ENCODE peak calls at places on chromosomes 16 and 17, in seven cellular contexts. E, G, V, M, O, K and H are unnamed samples. For H3K4me1, the result is how much of the 10 kb centered on the place peaks cover.

GRCh38 chr17:67994827-67995567 is 1.3 kb downstream of the C17orf58 start:
- DNase-seq in E (peak), G (no peak), V (no peak), M (peak), O (peak), K (peak), H (no peak)

GRCh38 chr17:81309140-81309858 is 14.2 kb upstream of the SLC38A10 start:
- DNase-seq in E (peak), G (peak), V (peak), M (peak), O (peak), K (peak), H (peak)

GRCh38 chr16:50538411-50539052 is 9.7 kb upstream of the NKD1 start:
- DNase-seq in E (no peak), G (no peak), V (peak), M (no peak), O (no peak), K (no peak), H (no peak)

GRCh38 chr17:64020068-64020766 is at the start of gene ICAM2:
- DNase-seq in E (peak), G (peak), V (no peak), M (peak), O (peak), K (no peak), H (no peak)

GRCh38 chr17:2990396-2990795 is 73.0 kb downstream of the OR1D5 start:
- DNase-seq in E (no peak), G (no peak), V (no peak), M (no peak), O (no peak), K (no peak), H (peak)

GRCh38 chr16:61892531-61892930 is 143.7 kb downstream of the CDH8 start:
- DNase-seq in E (no peak), G (no peak), V (no peak), M (no peak), O (no peak), K (no peak), H (no peak)

GRCh38 chr16:30571444-30572322 is at the start of gene ZNF688:
- DNase-seq in E (peak), G (peak), V (peak), M (peak), O (peak), K (peak), H (peak)

GRCh38 chr17:77489898-77490265 is 349.1 kb downstream of the SEC14L1 start:
- DNase-seq in E (no peak), G (no peak), V (no peak), M (no peak), O (peak), K (no peak), H (peak)

GRCh38 chr17:46733837-46734516 is 84.5 kb downstream of the WNT3 start:
- DNase-seq in E (no peak), G (no peak), V (no peak), M (no peak), O (no peak), K (no peak), H (no peak)

GRCh38 chr17:81029859-81030258 is 5.1 kb upstream of the BAIAP2 start:
- DNase-seq in E (no peak), G (no peak), V (no peak), M (no peak), O (no peak), K (no peak), H (no peak)

GRCh38 chr17:30332057-30332542 is 1.8 kb downstream of the TMIGD1 start:
- DNase-seq in E (no peak), G (no peak), V (no peak), M (peak), O (no peak), K (peak), H (no peak)

GRCh38 chr17:82930043-82930923 is 90.5 kb upstream of the ZNF750 start:
- DNase-seq in E (no peak), G (no peak), V (no peak), M (no peak), O (peak), K (no peak), H (no peak)

GRCh38 chr17:5539286-5539685 is 45.0 kb downstream of the NLRP1 start:
- DNase-seq in E (no peak), G (no peak), V (no peak), M (no peak), O (no peak), K (no peak), H (peak)

GRCh38 chr17:63095879-63096278 is 129.8 kb downstream of the TANC2 start:
- DNase-seq in E (no peak), G (no peak), V (no peak), M (no peak), O (no peak), K (no peak), H (no peak)

GRCh38 chr16:56181401-56181800 is 9.9 kb upstream of the GNAO1 start:
- DNase-seq in E (no peak), G (no peak), V (no peak), M (no peak), O (no peak), K (no peak), H (no peak)

GRCh38 chr17:41394254-41395016 is 3.0 kb downstream of the KRT31 start:
- DNase-seq in E (no peak), G (no peak), V (no peak), M (no peak), O (no peak), K (no peak), H (no peak)

GRCh38 chr16:26532456-26532855 is 534.3 kb upstream of the C16orf82 start:
- DNase-seq in E (no peak), G (no peak), V (no peak), M (no peak), O (no peak), K (no peak), H (no peak)

GRCh38 chr17:49698005-49698404 is 9.8 kb downstream of the SLC35B1 start:
- DNase-seq in E (no peak), G (no peak), V (no peak), M (no peak), O (no peak), K (no peak), H (no peak)

GRCh38 chr17:14791221-14791620 is 473.9 kb downstream of the PMP22 start:
- DNase-seq in E (no peak), G (no peak), V (no peak), M (no peak), O (no peak), K (no peak), H (no peak)

GRCh38 chr16:67814567-67814966 is 7.9 kb downstream of the TSNAXIP1 start:
- DNase-seq in E (no peak), G (no peak), V (no peak), M (peak), O (no peak), K (no peak), H (no peak)

GRCh38 chr17:1323336-1323735 is 43.9 kb downstream of the TRARG1 start:
- DNase-seq in E (no peak), G (peak), V (no peak), M (no peak), O (no peak), K (no peak), H (no peak)

GRCh38 chr16:74574146-74574545 is 32.8 kb downstream of the GLG1 start:
- DNase-seq in E (no peak), G (no peak), V (no peak), M (no peak), O (no peak), K (no peak), H (no peak)

GRCh38 chr17:71176315-71176714 is 944.5 kb upstream of the SOX9 start:
- DNase-seq in E (no peak), G (no peak), V (no peak), M (no peak), O (no peak), K (no peak), H (no peak)

GRCh38 chr16:60120586-60120985 is 1386.5 kb upstream of the GOT2 start:
- DNase-seq in E (no peak), G (no peak), V (no peak), M (no peak), O (no peak), K (no peak), H (no peak)

GRCh38 chr16:3012246-3012645 is 477 bp upstream of the CLDN9 start:
- DNase-seq in E (no peak), G (peak), V (peak), M (no peak), O (no peak), K (no peak), H (no peak)

GRCh38 chr17:15884731-15885130 is 60.2 kb upstream of the ADORA2B start:
- DNase-seq in E (no peak), G (no peak), V (no peak), M (no peak), O (no peak), K (no peak), H (no peak)

GRCh38 chr17:5780476-5780875 is 196.2 kb upstream of the NLRP1 start:
- DNase-seq in E (no peak), G (no peak), V (no peak), M (no peak), O (no peak), K (no peak), H (no peak)

GRCh38 chr17:67474081-67474661 is 97.1 kb downstream of the PITPNC1 start:
- DNase-seq in E (no peak), G (peak), V (no peak), M (no peak), O (peak), K (no peak), H (no peak)

GRCh38 chr17:69057280-69057679 is 3.4 kb downstream of the ABCA9 start:
- DNase-seq in E (no peak), G (no peak), V (no peak), M (peak), O (no peak), K (no peak), H (no peak)
- H3K4me3 ChIP-seq in E (no peak), G (no peak), V (no peak), M (no peak), O (no peak), K (no peak), H (no peak)

GRCh38 chr17:21213491-21214014 is 408 bp downstream of the TMEM11 start:
- DNase-seq in E (no peak), G (peak), V (no peak), M (peak), O (no peak), K (no peak), H (peak)

GRCh38 chr17:21214015-21214776 is at the start of gene TMEM11:
- DNase-seq in E (peak), G (peak), V (peak), M (peak), O (peak), K (peak), H (peak)

GRCh38 chr17:21215935-21216334 is 2.0 kb upstream of the TMEM11 start:
- DNase-seq in E (no peak), G (no peak), V (peak), M (no peak), O (no peak), K (no peak), H (no peak)

GRCh38 chr17:21213005-21213404 is 956 bp downstream of the TMEM11 start:
- DNase-seq in E (no peak), G (no peak), V (no peak), M (no peak), O (no peak), K (no peak), H (no peak)

DNA sequence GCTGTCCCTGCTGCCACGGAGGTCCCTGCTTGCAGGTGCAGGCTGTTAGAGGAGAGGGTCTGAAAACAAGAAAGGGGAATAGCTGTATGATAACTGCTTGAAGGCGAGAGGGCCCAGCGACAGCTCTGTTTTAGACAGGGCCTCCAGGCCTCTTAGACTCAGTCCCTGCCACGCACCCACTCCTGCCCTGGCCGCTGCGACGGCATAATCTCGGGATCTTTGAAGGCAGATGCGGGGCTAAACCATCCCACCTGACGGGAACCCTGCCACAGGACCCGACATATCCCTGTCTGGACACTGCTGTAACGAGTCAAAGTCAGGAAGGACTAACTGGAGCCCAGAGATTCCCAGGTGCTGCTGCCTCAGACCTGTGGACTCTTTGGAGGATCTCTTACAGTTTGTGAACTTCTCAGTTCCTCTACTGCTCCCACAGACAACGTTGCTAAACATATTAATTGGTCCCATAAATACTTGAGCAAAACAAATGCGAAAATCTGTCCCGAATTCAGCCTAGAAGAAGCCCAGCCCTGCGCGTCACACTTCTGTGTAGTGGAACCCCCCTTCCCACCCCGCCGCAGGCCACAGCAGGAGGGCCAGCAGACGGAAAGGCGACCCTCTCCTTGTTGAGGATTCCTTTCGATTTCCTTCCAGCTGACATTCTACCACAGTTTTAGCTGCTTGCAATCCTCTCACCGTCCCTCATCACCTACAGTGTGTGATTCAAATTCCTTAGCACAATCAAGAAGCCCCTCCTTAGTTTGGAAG is 998 bp upstream of the TMEM11 start:
- DNase-seq in E (no peak), G (peak), V (peak), M (no peak), O (peak), K (no peak), H (no peak)
- H3K4me1 ChIP-seq in E (under half), G (under half), V (under half), M (under half), O (under half), K (under half), H (under half)

DNA sequence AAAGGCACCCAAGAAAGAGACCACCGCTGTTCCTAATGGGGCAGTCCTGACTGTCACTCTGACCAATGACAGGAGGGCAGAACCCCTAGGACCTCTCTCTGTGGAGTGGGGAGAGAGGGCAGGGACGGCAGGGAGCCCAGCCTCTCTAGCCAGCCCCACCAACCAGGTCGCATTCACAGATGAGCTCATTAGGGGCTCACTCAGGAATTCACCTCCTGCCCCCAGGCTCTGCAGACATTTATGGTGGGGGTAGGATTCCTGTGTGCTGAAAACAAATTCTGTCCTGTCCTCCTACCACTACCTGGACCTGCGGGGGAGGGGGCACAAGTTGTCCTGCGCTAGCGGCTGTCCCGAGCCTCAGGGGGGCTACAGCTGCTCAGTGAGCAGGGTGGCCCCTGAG is 27.7 kb upstream of the GPRC5C start:
- DNase-seq in E (no peak), G (peak), V (no peak), M (no peak), O (no peak), K (no peak), H (no peak)
- H3K27ac ChIP-seq in E (no peak), G (peak), V (no peak), M (no peak), O (no peak), K (no peak), H (no peak)

DNA sequence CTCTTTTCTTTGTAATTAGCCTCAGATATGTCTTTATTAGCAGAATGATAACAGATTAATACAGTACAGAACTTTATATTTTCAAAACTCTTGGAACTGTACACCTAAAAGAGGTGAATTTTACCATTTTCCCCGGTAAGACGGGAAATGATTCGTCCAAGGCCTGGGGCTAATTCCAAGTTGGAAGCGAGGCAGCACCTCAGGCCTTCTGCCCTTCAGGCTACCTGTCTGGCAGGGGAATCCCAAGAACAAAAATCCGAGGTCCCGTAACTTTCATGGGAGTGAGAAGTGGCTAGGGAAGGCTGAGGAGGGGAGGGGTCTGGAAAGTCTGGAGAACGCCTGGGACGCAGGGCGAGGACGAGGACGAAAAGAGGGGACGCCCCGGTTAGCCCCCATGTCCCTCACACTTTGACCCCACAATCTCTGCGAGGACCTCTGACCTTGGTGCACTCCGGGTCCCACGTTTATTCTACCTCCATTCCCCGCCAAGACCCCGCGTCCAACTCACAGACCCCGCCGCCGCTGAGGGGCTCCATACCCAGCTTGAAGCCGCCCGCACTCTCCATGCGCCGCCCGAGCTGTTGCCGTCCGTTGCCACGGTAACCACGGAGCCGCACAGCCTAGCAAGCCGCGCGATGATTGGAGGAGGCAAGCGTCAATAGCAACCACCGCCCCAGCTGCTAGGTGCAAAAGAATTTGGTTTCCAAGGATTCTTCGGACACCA is at the start of gene HYDIN:
- DNase-seq in E (peak), G (peak), V (peak), M (no peak), O (no peak), K (peak), H (no peak)
- H3K4me3 ChIP-seq in E (no peak), G (peak), V (peak), M (no peak), O (no peak), K (peak), H (no peak)

DNA sequence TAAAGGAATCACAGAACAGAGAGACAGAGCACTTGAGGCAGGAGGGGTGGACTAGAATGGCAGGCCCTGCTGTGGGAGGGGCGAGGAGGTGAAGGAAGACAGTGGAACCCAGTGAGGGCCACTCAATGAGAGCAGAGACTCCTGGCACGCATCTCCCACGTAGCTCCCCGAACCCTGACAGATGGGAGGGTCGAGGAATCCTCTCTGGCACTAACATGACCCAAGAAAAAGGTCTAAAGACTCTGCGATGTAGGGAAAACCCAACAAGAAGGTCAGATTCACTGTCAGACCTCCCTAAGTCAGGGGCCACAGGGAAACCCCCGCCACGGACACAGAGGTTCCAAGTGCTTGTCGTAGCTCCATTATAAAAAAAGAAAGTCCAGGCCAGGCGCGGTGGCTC is 15.0 kb downstream of the ZDHHC7 start:
- DNase-seq in E (no peak), G (no peak), V (no peak), M (no peak), O (no peak), K (no peak), H (peak)
- H3K4me1 ChIP-seq in E (half or more), G (under half), V (half or more), M (under half), O (under half), K (half or more), H (under half)

GRCh38 chr17:75138519-75138918 is 7.0 kb upstream of the NT5C start:
- DNase-seq in E (no peak), G (no peak), V (no peak), M (no peak), O (no peak), K (no peak), H (no peak)

GRCh38 chr17:75147878-75148546 is 6.3 kb downstream of the JPT1 start:
- DNase-seq in E (no peak), G (no peak), V (no peak), M (peak), O (no peak), K (no peak), H (no peak)

GRCh38 chr17:75146597-75146996 is 7.7 kb downstream of the JPT1 start:
- DNase-seq in E (no peak), G (no peak), V (no peak), M (no peak), O (no peak), K (no peak), H (no peak)

GRCh38 chr17:75144816-75145511 is 9.3 kb downstream of the JPT1 start:
- DNase-seq in E (no peak), G (no peak), V (no peak), M (no peak), O (no peak), K (no peak), H (no peak)

DNA sequence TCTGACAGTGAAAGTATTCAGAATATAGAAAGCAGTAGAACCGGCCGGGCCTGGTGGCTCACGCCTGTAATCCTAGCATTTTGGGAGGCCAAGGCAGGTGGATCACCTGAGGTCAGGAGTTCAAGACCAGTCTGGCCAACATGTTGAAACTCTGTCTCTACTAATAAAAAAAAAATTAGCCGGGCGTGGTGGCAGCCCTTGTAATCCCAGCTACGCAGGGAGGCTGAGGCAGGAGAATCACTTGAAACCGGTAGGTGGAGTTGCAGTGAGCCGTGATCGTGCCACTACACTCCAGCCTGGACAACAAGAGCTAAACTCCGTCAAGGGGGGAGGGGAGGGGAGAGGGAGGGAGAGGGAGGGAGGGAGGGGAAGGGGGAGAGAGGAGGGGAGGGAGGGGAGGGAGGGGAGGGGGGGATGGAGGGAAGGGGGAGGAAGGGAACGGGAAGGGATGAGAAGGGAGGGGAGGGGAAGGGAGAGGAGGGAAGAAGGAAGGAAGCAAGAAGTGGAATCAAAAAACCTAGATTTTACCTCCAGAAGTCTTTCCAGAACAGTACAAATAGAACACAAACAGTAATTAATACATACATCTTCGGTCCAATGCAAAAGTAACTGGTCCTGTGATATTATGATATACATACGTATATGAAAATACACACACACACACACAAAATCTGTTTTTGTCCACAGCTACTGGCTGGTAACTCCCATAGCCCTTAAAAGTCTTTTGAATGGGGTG is 10.9 kb upstream of the NT5C start:
- DNase-seq in E (no peak), G (peak), V (no peak), M (no peak), O (no peak), K (no peak), H (no peak)
- H3K27ac ChIP-seq in E (no peak), G (peak), V (no peak), M (no peak), O (no peak), K (no peak), H (no peak)

DNA sequence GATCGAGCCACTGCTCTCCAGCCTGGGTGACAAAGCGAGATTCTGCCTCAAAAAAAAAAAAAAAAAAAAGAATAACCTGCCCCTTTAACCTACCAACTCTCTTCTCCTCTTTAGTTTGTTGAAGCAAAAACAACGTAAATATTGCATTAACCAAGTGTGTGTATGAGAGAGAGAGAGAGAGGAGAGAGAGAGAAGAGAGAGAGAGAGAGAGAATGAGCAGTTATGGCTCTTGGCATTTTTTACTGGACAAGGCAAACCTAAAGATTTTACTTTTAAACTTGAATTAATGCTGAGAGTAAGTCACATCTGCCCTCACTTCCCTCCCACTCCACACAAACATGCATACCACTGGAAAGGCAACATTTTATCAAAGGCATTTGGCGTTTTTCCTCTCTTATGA is 3.0 kb upstream of the SLFN5 start:
- DNase-seq in E (no peak), G (no peak), V (no peak), M (no peak), O (no peak), K (no peak), H (no peak)
- H3K4me3 ChIP-seq in E (no peak), G (no peak), V (no peak), M (no peak), O (no peak), K (no peak), H (no peak)